ENCODE peak calls at places on chromosomes 3 and 15, in seven cellular contexts. R is RPMI8226; Z is H9; W is PC-9; G is activated naive CD4-positive, alpha-beta T cell; V is activated effector memory CD4-positive, alpha-beta T cell treated with Interleukin-2 at 50 U/mL for 16 hours; Y is fibroblast of lung. Q is an unnamed sample.

GRCh38 chr3:177960014-177960413 is 576.2 kb upstream of the KCNMB2 start:
- DNase-seq in R (no peak), Z (no peak), W (no peak), G (no peak), V (no peak), Y (peak), Q (no peak)

GRCh38 chr3:121821421-121822199 is 13.2 kb downstream of the IQCB1 start:
- DNase-seq in R (no peak), Z (no peak), W (no peak), G (no peak), V (no peak), Y (peak), Q (no peak)

GRCh38 chr3:159260049-159260662 is 458.3 kb downstream of the MFSD1 start:
- DNase-seq in R (peak), Z (peak), W (peak), G (no peak), V (no peak), Y (peak), Q (peak)

GRCh38 chr3:67688231-67688630 is 33.8 kb upstream of the SUCLG2 start:
- DNase-seq in R (no peak), Z (no peak), W (no peak), G (no peak), V (no peak), Y (no peak), Q (no peak)

GRCh38 chr3:11604139-11604895 is 39.4 kb downstream of the VGLL4 start:
- DNase-seq in R (no peak), Z (no peak), W (no peak), G (no peak), V (no peak), Y (peak), Q (no peak)

GRCh38 chr15:68658151-68658550 is 79.4 kb downstream of the CORO2B start:
- DNase-seq in R (no peak), Z (no peak), W (no peak), G (no peak), V (no peak), Y (no peak), Q (no peak)

GRCh38 chr3:42906085-42906904 is at the start of gene ZNF662:
- DNase-seq in R (no peak), Z (peak), W (peak), G (no peak), V (no peak), Y (peak), Q (no peak)

GRCh38 chr15:78405336-78405924 is 32.6 kb upstream of the IREB2 start:
- DNase-seq in R (no peak), Z (peak), W (no peak), G (no peak), V (no peak), Y (no peak), Q (no peak)

GRCh38 chr15:96340611-96341464 is 10.3 kb downstream of the NR2F2 start:
- DNase-seq in R (no peak), Z (peak), W (no peak), G (no peak), V (no peak), Y (peak), Q (no peak)

GRCh38 chr3:141686477-141687280 is 51.4 kb upstream of the RNF7 start:
- DNase-seq in R (no peak), Z (no peak), W (peak), G (no peak), V (no peak), Y (peak), Q (no peak)

GRCh38 chr3:135896613-135897012 is 68.9 kb upstream of the PPP2R3A start:
- DNase-seq in R (no peak), Z (no peak), W (peak), G (no peak), V (no peak), Y (no peak), Q (no peak)

GRCh38 chr3:264394-265156 is 68.0 kb downstream of the CHL1 start:
- DNase-seq in R (no peak), Z (no peak), W (no peak), G (no peak), V (no peak), Y (peak), Q (no peak)

GRCh38 chr15:43541785-43542184 is 24.4 kb downstream of the MAP1A start:
- DNase-seq in R (no peak), Z (no peak), W (no peak), G (no peak), V (no peak), Y (peak), Q (no peak)

GRCh38 chr3:7697538-7697937 is 804.1 kb upstream of the LMCD1 start:
- DNase-seq in R (no peak), Z (no peak), W (no peak), G (no peak), V (no peak), Y (no peak), Q (no peak)

GRCh38 chr3:194326192-194327029 is 24.7 kb downstream of the CPN2 start:
- DNase-seq in R (no peak), Z (peak), W (no peak), G (no peak), V (no peak), Y (peak), Q (no peak)

GRCh38 chr3:14019459-14019858 is 105.2 kb downstream of the CHCHD4 start:
- DNase-seq in R (no peak), Z (no peak), W (peak), G (no peak), V (no peak), Y (no peak), Q (no peak)

GRCh38 chr15:83200589-83200988 is 7.0 kb downstream of the HDGFL3 start:
- DNase-seq in R (no peak), Z (no peak), W (no peak), G (no peak), V (no peak), Y (no peak), Q (no peak)

GRCh38 chr3:49378249-49378899 is 20.2 kb upstream of the GPX1 start:
- DNase-seq in R (no peak), Z (no peak), W (peak), G (no peak), V (no peak), Y (peak), Q (no peak)

GRCh38 chr3:12442654-12443501 is 41.4 kb upstream of the TSEN2 start:
- DNase-seq in R (no peak), Z (no peak), W (peak), G (no peak), V (no peak), Y (no peak), Q (no peak)

GRCh38 chr3:153414972-153415371 is 252.9 kb downstream of the RAP2B start:
- DNase-seq in R (no peak), Z (no peak), W (no peak), G (no peak), V (no peak), Y (no peak), Q (no peak)

GRCh38 chr15:97566957-97567356 is 393.5 kb upstream of the ARRDC4 start:
- DNase-seq in R (peak), Z (no peak), W (no peak), G (no peak), V (no peak), Y (no peak), Q (no peak)

GRCh38 chr3:147341727-147342126 is 64.6 kb downstream of the ZIC4 start:
- DNase-seq in R (no peak), Z (peak), W (no peak), G (no peak), V (no peak), Y (no peak), Q (no peak)

GRCh38 chr15:95024388-95024787 is 793.0 kb downstream of the MCTP2 start:
- DNase-seq in R (peak), Z (no peak), W (no peak), G (no peak), V (no peak), Y (peak), Q (peak)

GRCh38 chr3:133527306-133527705 is 46.2 kb upstream of the CDV3 start:
- DNase-seq in R (peak), Z (no peak), W (no peak), G (no peak), V (no peak), Y (peak), Q (peak)

GRCh38 chr15:51737538-51738305 is at the start of gene LYSMD2:
- DNase-seq in R (peak), Z (peak), W (peak), G (peak), V (peak), Y (peak), Q (peak)

GRCh38 chr3:153856932-153857331 is 264.3 kb upstream of the ARHGEF26 start:
- DNase-seq in R (no peak), Z (no peak), W (no peak), G (no peak), V (no peak), Y (no peak), Q (no peak)

GRCh38 chr3:196643201-196643749 is 3.8 kb downstream of the NRROS start:
- DNase-seq in R (peak), Z (no peak), W (no peak), G (no peak), V (no peak), Y (no peak), Q (peak)

GRCh38 chr15:90039996-90040395 is 38.9 kb downstream of the ZNF710 start:
- DNase-seq in R (no peak), Z (no peak), W (no peak), G (no peak), V (no peak), Y (no peak), Q (no peak)

GRCh38 chr15:92449476-92449875 is 55.8 kb downstream of the ST8SIA2 start:
- DNase-seq in R (no peak), Z (no peak), W (no peak), G (no peak), V (no peak), Y (peak), Q (no peak)

GRCh38 chr3:86938706-86939105 is 52.2 kb downstream of the VGLL3 start:
- DNase-seq in R (no peak), Z (no peak), W (no peak), G (no peak), V (no peak), Y (peak), Q (no peak)

GRCh38 chr15:36814085-36814484 is 234.7 kb downstream of the CDIN1 start:
- DNase-seq in R (no peak), Z (no peak), W (no peak), G (no peak), V (no peak), Y (no peak), Q (no peak)

GRCh38 chr3:32492684-32493436 is 9.8 kb downstream of the CMTM6 start:
- DNase-seq in R (no peak), Z (no peak), W (no peak), G (no peak), V (no peak), Y (no peak), Q (no peak)

GRCh38 chr3:18308096-18308495 is 117.0 kb downstream of the SATB1 start:
- DNase-seq in R (no peak), Z (no peak), W (peak), G (no peak), V (no peak), Y (no peak), Q (no peak)

GRCh38 chr3:22296641-22297040 is 545.6 kb upstream of the ZNF385D start:
- DNase-seq in R (peak), Z (no peak), W (no peak), G (no peak), V (no peak), Y (peak), Q (no peak)

GRCh38 chr3:117348881-117349280 is 639.3 kb downstream of the TUSC7 start:
- DNase-seq in R (no peak), Z (no peak), W (no peak), G (no peak), V (no peak), Y (no peak), Q (no peak)

Q was measured in KBM-7.